ENCODE peak calls at places on chromosomes 2 and 18, in five cellular contexts. N, L, Y, X and V are unnamed samples.

GRCh38 chr2:231294578-231295362 is 96.3 kb downstream of the ARMC9 start:
- DNase-seq in N (no peak), L (peak), Y (no peak), X (no peak), V (no peak)

GRCh38 chr2:190635781-190636180 is 13.1 kb upstream of the NAB1 start:
- DNase-seq in N (no peak), L (no peak), Y (no peak), X (no peak), V (no peak)

GRCh38 chr2:16238001-16238755 is 297.8 kb downstream of the MYCN start:
- DNase-seq in N (no peak), L (no peak), Y (no peak), X (no peak), V (no peak)

GRCh38 chr18:525066-525797 is 24.7 kb upstream of the COLEC12 start:
- DNase-seq in N (no peak), L (peak), Y (peak), X (no peak), V (no peak)

GRCh38 chr2:160753960-160754359 is 260.4 kb upstream of the RBMS1 start:
- DNase-seq in N (no peak), L (no peak), Y (no peak), X (no peak), V (no peak)

GRCh38 chr2:168189835-168190426 is 57.5 kb downstream of the STK39 start:
- DNase-seq in N (no peak), L (peak), Y (peak), X (no peak), V (no peak)

GRCh38 chr18:78492813-78493371 is 486.7 kb upstream of the SALL3 start:
- DNase-seq in N (no peak), L (no peak), Y (no peak), X (no peak), V (no peak)

GRCh38 chr2:206728277-206729199 is 10.3 kb upstream of the DYTN start:
- DNase-seq in N (no peak), L (peak), Y (peak), X (no peak), V (no peak)

GRCh38 chr18:32582455-32582854 is 111.8 kb upstream of the GAREM1 start:
- DNase-seq in N (no peak), L (no peak), Y (no peak), X (no peak), V (no peak)

GRCh38 chr18:59358611-59359575 is at the start of gene LMAN1:
- DNase-seq in N (peak), L (peak), Y (peak), X (peak), V (peak)

GRCh38 chr2:871175-871727 is 79.4 kb upstream of the SNTG2 start:
- DNase-seq in N (no peak), L (no peak), Y (no peak), X (no peak), V (no peak)

GRCh38 chr2:112646102-112646719 is 472 bp downstream of the SLC20A1 start:
- DNase-seq in N (peak), L (no peak), Y (no peak), X (no peak), V (no peak)

GRCh38 chr2:163343316-163343715 is 392.5 kb downstream of the FIGN start:
- DNase-seq in N (no peak), L (no peak), Y (no peak), X (no peak), V (no peak)

GRCh38 chr2:232588680-232589585 is 38.4 kb downstream of the EIF4E2 start:
- DNase-seq in N (no peak), L (peak), Y (peak), X (peak), V (no peak)

GRCh38 chr2:68789603-68790002 is 55.0 kb downstream of the ARHGAP25 start:
- DNase-seq in N (peak), L (no peak), Y (no peak), X (no peak), V (no peak)

GRCh38 chr2:237456200-237456731 is 30.8 kb upstream of the MLPH start:
- DNase-seq in N (no peak), L (peak), Y (peak), X (peak), V (no peak)

GRCh38 chr2:182718459-182718858 is 2.4 kb downstream of the DNAJC10 start:
- DNase-seq in N (no peak), L (no peak), Y (no peak), X (no peak), V (no peak)

GRCh38 chr2:169664978-169665930 is 29.0 kb downstream of the CFAP210 start:
- DNase-seq in N (no peak), L (peak), Y (no peak), X (no peak), V (no peak)

GRCh38 chr2:132595186-132595585 is 74.8 kb downstream of the LYPD1 start:
- DNase-seq in N (no peak), L (no peak), Y (no peak), X (no peak), V (no peak)

GRCh38 chr2:191682148-191682547 is 4.2 kb downstream of the NABP1 start:
- DNase-seq in N (no peak), L (no peak), Y (no peak), X (no peak), V (no peak)

GRCh38 chr2:191114403-191114886 is 36.3 kb downstream of the STAT4 start:
- DNase-seq in N (peak), L (peak), Y (no peak), X (no peak), V (no peak)

GRCh38 chr2:43171789-43172188 is 54.6 kb downstream of the ZFP36L2 start:
- DNase-seq in N (no peak), L (peak), Y (peak), X (peak), V (no peak)

GRCh38 chr18:1013951-1014350 is 109.3 kb downstream of the ADCYAP1 start:
- DNase-seq in N (no peak), L (no peak), Y (no peak), X (no peak), V (no peak)

GRCh38 chr18:43277164-43277600 is at the start of gene SYT4:
- DNase-seq in N (no peak), L (peak), Y (no peak), X (peak), V (peak)

GRCh38 chr2:187075106-187076070 is 226.4 kb upstream of the ZSWIM2 start:
- DNase-seq in N (no peak), L (no peak), Y (no peak), X (peak), V (no peak)

GRCh38 chr2:172597191-172597842 is 41.4 kb downstream of the PDK1 start:
- DNase-seq in N (no peak), L (peak), Y (no peak), X (no peak), V (no peak)

GRCh38 chr18:58893388-58894099 is 28.9 kb downstream of the ZNF532 start:
- DNase-seq in N (no peak), L (no peak), Y (peak), X (no peak), V (no peak)